ENCODE peak calls at places on chromosomes 11 and 22, in eight cellular contexts. One of them, this sample, is unnamed.

GRCh38 chr11:132674161-132674560 is 858.1 kb downstream of the OPCML start:
- DNase-seq in T1000: no peak
- DNase-seq in RWPE1: no peak
- DNase-seq in NCI-H460: no peak
- DNase-seq in activated effector memory CD4-positive, alpha-beta T cell treated with Interleukin-2 at 50 U/mL for 16 hours: no peak
- DNase-seq in T-helper 2 cell: no peak
- DNase-seq in fibroblast of pulmonary artery: peak
- DNase-seq in mammary epithelial cell: no peak
- DNase-seq in this sample: no peak

GRCh38 chr22:30919973-30920372 is 48.6 kb downstream of the MORC2 start:
- DNase-seq in activated effector memory CD4-positive, alpha-beta T cell treated with Interleukin-2 at 50 U/mL for 16 hours: no peak
- DNase-seq in T1000: no peak
- DNase-seq in T-helper 2 cell: no peak
- DNase-seq in NCI-H460: no peak
- DNase-seq in fibroblast of pulmonary artery: no peak
- DNase-seq in mammary epithelial cell: no peak
- DNase-seq in RWPE1: no peak
- DNase-seq in this sample: no peak

GRCh38 chr22:24445481-24446290 is 18.3 kb downstream of the ADORA2A start:
- DNase-seq in T-helper 2 cell: no peak
- DNase-seq in RWPE1: no peak
- DNase-seq in activated effector memory CD4-positive, alpha-beta T cell treated with Interleukin-2 at 50 U/mL for 16 hours: no peak
- DNase-seq in mammary epithelial cell: no peak
- DNase-seq in T1000: no peak
- DNase-seq in fibroblast of pulmonary artery: no peak
- DNase-seq in NCI-H460: no peak
- DNase-seq in this sample: no peak

GRCh38 chr22:27853404-27853803 is 51.8 kb upstream of the MN1 start:
- DNase-seq in mammary epithelial cell: no peak
- DNase-seq in NCI-H460: no peak
- DNase-seq in activated effector memory CD4-positive, alpha-beta T cell treated with Interleukin-2 at 50 U/mL for 16 hours: no peak
- DNase-seq in T1000: no peak
- DNase-seq in T-helper 2 cell: no peak
- DNase-seq in RWPE1: no peak
- DNase-seq in fibroblast of pulmonary artery: peak
- DNase-seq in this sample: no peak

GRCh38 chr11:27934830-27935145 is 173.2 kb downstream of the KIF18A start:
- DNase-seq in T-helper 2 cell: no peak
- DNase-seq in T1000: peak
- DNase-seq in fibroblast of pulmonary artery: peak
- DNase-seq in RWPE1: peak
- DNase-seq in mammary epithelial cell: peak
- DNase-seq in NCI-H460: peak
- DNase-seq in activated effector memory CD4-positive, alpha-beta T cell treated with Interleukin-2 at 50 U/mL for 16 hours: no peak
- DNase-seq in this sample: no peak

GRCh38 chr11:128921790-128922189 is 20.9 kb downstream of the TP53AIP1 start:
- DNase-seq in mammary epithelial cell: no peak
- DNase-seq in T1000: no peak
- DNase-seq in RWPE1: no peak
- DNase-seq in fibroblast of pulmonary artery: no peak
- DNase-seq in T-helper 2 cell: no peak
- DNase-seq in activated effector memory CD4-positive, alpha-beta T cell treated with Interleukin-2 at 50 U/mL for 16 hours: no peak
- DNase-seq in NCI-H460: no peak
- DNase-seq in this sample: no peak

GRCh38 chr11:102226702-102227101 is 90.6 kb upstream of the BIRC3 start:
- DNase-seq in T1000: no peak
- DNase-seq in NCI-H460: no peak
- DNase-seq in RWPE1: peak
- DNase-seq in activated effector memory CD4-positive, alpha-beta T cell treated with Interleukin-2 at 50 U/mL for 16 hours: no peak
- DNase-seq in fibroblast of pulmonary artery: peak
- DNase-seq in mammary epithelial cell: peak
- DNase-seq in T-helper 2 cell: no peak
- DNase-seq in this sample: no peak

GRCh38 chr11:24153337-24153736 is 343.5 kb upstream of the LUZP2 start:
- DNase-seq in T1000: no peak
- DNase-seq in mammary epithelial cell: no peak
- DNase-seq in RWPE1: no peak
- DNase-seq in NCI-H460: no peak
- DNase-seq in activated effector memory CD4-positive, alpha-beta T cell treated with Interleukin-2 at 50 U/mL for 16 hours: no peak
- DNase-seq in fibroblast of pulmonary artery: no peak
- DNase-seq in T-helper 2 cell: no peak
- DNase-seq in this sample: no peak

GRCh38 chr22:19855504-19856409 is 1.1 kb upstream of the GNB1L start:
- DNase-seq in mammary epithelial cell: peak
- DNase-seq in fibroblast of pulmonary artery: peak
- DNase-seq in NCI-H460: peak
- DNase-seq in T1000: no peak
- DNase-seq in T-helper 2 cell: peak
- DNase-seq in RWPE1: peak
- DNase-seq in activated effector memory CD4-positive, alpha-beta T cell treated with Interleukin-2 at 50 U/mL for 16 hours: peak
- DNase-seq in this sample: peak

GRCh38 chr11:34940026-34940677 is 23.7 kb downstream of the PDHX start:
- DNase-seq in activated effector memory CD4-positive, alpha-beta T cell treated with Interleukin-2 at 50 U/mL for 16 hours: no peak
- DNase-seq in fibroblast of pulmonary artery: peak
- DNase-seq in T-helper 2 cell: no peak
- DNase-seq in NCI-H460: no peak
- DNase-seq in RWPE1: no peak
- DNase-seq in T1000: no peak
- DNase-seq in mammary epithelial cell: no peak
- DNase-seq in this sample: no peak

This sample was measured in T-helper 9 cell.